ENCODE peak calls at places on chromosomes 6 and 20, in nine cellular contexts. One of them, this sample, is unnamed.

GRCh38 chr20:16066571-16066970 is 506.7 kb downstream of the KIF16B start:
- DNase-seq in choroid plexus epithelial cell: no peak
- DNase-seq in NCI-H2081: no peak
- DNase-seq in non-pigmented ciliary epithelial cell: no peak
- DNase-seq in DMS 273 treated with DMSO at 0.1 percent for 48 hours: no peak
- DNase-seq in endothelial cell: no peak
- DNase-seq in stimulated activated CD4-positive, alpha-beta T cell treated with anti-CD3 and anti-CD28 coated beads, Interleukin-1b, Interleukin-23, amount 100 ng/mL, for 1 hour: no peak
- DNase-seq in SW480: no peak
- DNase-seq in stimulated activated naive B cell treated with anti-CD40 and anti-IgM and Interleukin-4, amounts not matched to agents 10 μg/mL and 1 μg/mL and 100 μg/mL, for 72 hours: no peak
- DNase-seq in this sample: no peak

GRCh38 chr6:15369838-15370237 is 124.0 kb downstream of the JARID2 start:
- DNase-seq in choroid plexus epithelial cell: no peak
- DNase-seq in DMS 273 treated with DMSO at 0.1 percent for 48 hours: no peak
- DNase-seq in endothelial cell: no peak
- DNase-seq in SW480: no peak
- DNase-seq in stimulated activated naive B cell treated with anti-CD40 and anti-IgM and Interleukin-4, amounts not matched to agents 10 μg/mL and 1 μg/mL and 100 μg/mL, for 72 hours: no peak
- DNase-seq in stimulated activated CD4-positive, alpha-beta T cell treated with anti-CD3 and anti-CD28 coated beads, Interleukin-1b, Interleukin-23, amount 100 ng/mL, for 1 hour: no peak
- DNase-seq in NCI-H2081: no peak
- DNase-seq in non-pigmented ciliary epithelial cell: no peak
- DNase-seq in this sample: no peak

GRCh38 chr20:47150403-47151152 is 205.9 kb downstream of the ZMYND8 start:
- DNase-seq in stimulated activated CD4-positive, alpha-beta T cell treated with anti-CD3 and anti-CD28 coated beads, Interleukin-1b, Interleukin-23, amount 100 ng/mL, for 1 hour: no peak
- DNase-seq in stimulated activated naive B cell treated with anti-CD40 and anti-IgM and Interleukin-4, amounts not matched to agents 10 μg/mL and 1 μg/mL and 100 μg/mL, for 72 hours: no peak
- DNase-seq in DMS 273 treated with DMSO at 0.1 percent for 48 hours: peak; percentile 16
- DNase-seq in endothelial cell: peak; percentile 80
- DNase-seq in SW480: peak; percentile 84
- DNase-seq in choroid plexus epithelial cell: peak; percentile 87
- DNase-seq in non-pigmented ciliary epithelial cell: no peak
- DNase-seq in NCI-H2081: peak; percentile 10
- DNase-seq in this sample: peak; percentile 30

GRCh38 chr6:10487668-10488327 is 33.4 kb upstream of the GCNT2 start:
- DNase-seq in non-pigmented ciliary epithelial cell: no peak
- DNase-seq in NCI-H2081: no peak
- DNase-seq in stimulated activated naive B cell treated with anti-CD40 and anti-IgM and Interleukin-4, amounts not matched to agents 10 μg/mL and 1 μg/mL and 100 μg/mL, for 72 hours: no peak
- DNase-seq in stimulated activated CD4-positive, alpha-beta T cell treated with anti-CD3 and anti-CD28 coated beads, Interleukin-1b, Interleukin-23, amount 100 ng/mL, for 1 hour: no peak
- DNase-seq in SW480: no peak
- DNase-seq in endothelial cell: peak; percentile 28
- DNase-seq in DMS 273 treated with DMSO at 0.1 percent for 48 hours: no peak
- DNase-seq in choroid plexus epithelial cell: no peak
- DNase-seq in this sample: no peak

GRCh38 chr20:11849270-11849920 is 68.3 kb upstream of the BTBD3 start:
- DNase-seq in endothelial cell: no peak
- DNase-seq in SW480: no peak
- DNase-seq in non-pigmented ciliary epithelial cell: no peak
- DNase-seq in stimulated activated CD4-positive, alpha-beta T cell treated with anti-CD3 and anti-CD28 coated beads, Interleukin-1b, Interleukin-23, amount 100 ng/mL, for 1 hour: no peak
- DNase-seq in NCI-H2081: peak; percentile 21
- DNase-seq in choroid plexus epithelial cell: peak; percentile 75
- DNase-seq in DMS 273 treated with DMSO at 0.1 percent for 48 hours: peak; percentile 16
- DNase-seq in stimulated activated naive B cell treated with anti-CD40 and anti-IgM and Interleukin-4, amounts not matched to agents 10 μg/mL and 1 μg/mL and 100 μg/mL, for 72 hours: no peak
- DNase-seq in this sample: no peak

GRCh38 chr6:75842732-75843131 is 93.7 kb downstream of the MYO6 start:
- DNase-seq in endothelial cell: peak; percentile 8
- DNase-seq in DMS 273 treated with DMSO at 0.1 percent for 48 hours: no peak
- DNase-seq in stimulated activated naive B cell treated with anti-CD40 and anti-IgM and Interleukin-4, amounts not matched to agents 10 μg/mL and 1 μg/mL and 100 μg/mL, for 72 hours: no peak
- DNase-seq in choroid plexus epithelial cell: no peak
- DNase-seq in non-pigmented ciliary epithelial cell: no peak
- DNase-seq in SW480: no peak
- DNase-seq in stimulated activated CD4-positive, alpha-beta T cell treated with anti-CD3 and anti-CD28 coated beads, Interleukin-1b, Interleukin-23, amount 100 ng/mL, for 1 hour: no peak
- DNase-seq in NCI-H2081: no peak
- DNase-seq in this sample: no peak

GRCh38 chr6:71967436-71967835 is 81.1 kb downstream of the RIMS1 start:
- DNase-seq in stimulated activated naive B cell treated with anti-CD40 and anti-IgM and Interleukin-4, amounts not matched to agents 10 μg/mL and 1 μg/mL and 100 μg/mL, for 72 hours: no peak
- DNase-seq in NCI-H2081: no peak
- DNase-seq in non-pigmented ciliary epithelial cell: peak; percentile 34
- DNase-seq in choroid plexus epithelial cell: peak; percentile 3
- DNase-seq in endothelial cell: no peak
- DNase-seq in SW480: peak; percentile 11
- DNase-seq in DMS 273 treated with DMSO at 0.1 percent for 48 hours: no peak
- DNase-seq in stimulated activated CD4-positive, alpha-beta T cell treated with anti-CD3 and anti-CD28 coated beads, Interleukin-1b, Interleukin-23, amount 100 ng/mL, for 1 hour: no peak
- DNase-seq in this sample: no peak

GRCh38 chr6:148524976-148525375 is 182.3 kb downstream of the SASH1 start:
- DNase-seq in endothelial cell: no peak
- DNase-seq in non-pigmented ciliary epithelial cell: no peak
- DNase-seq in DMS 273 treated with DMSO at 0.1 percent for 48 hours: no peak
- DNase-seq in stimulated activated naive B cell treated with anti-CD40 and anti-IgM and Interleukin-4, amounts not matched to agents 10 μg/mL and 1 μg/mL and 100 μg/mL, for 72 hours: no peak
- DNase-seq in NCI-H2081: no peak
- DNase-seq in SW480: no peak
- DNase-seq in choroid plexus epithelial cell: peak; percentile 81
- DNase-seq in stimulated activated CD4-positive, alpha-beta T cell treated with anti-CD3 and anti-CD28 coated beads, Interleukin-1b, Interleukin-23, amount 100 ng/mL, for 1 hour: no peak
- DNase-seq in this sample: no peak

GRCh38 chr20:14928083-14928482 is 590.7 kb upstream of the FLRT3 start:
- DNase-seq in endothelial cell: no peak
- DNase-seq in DMS 273 treated with DMSO at 0.1 percent for 48 hours: no peak
- DNase-seq in non-pigmented ciliary epithelial cell: no peak
- DNase-seq in SW480: no peak
- DNase-seq in stimulated activated CD4-positive, alpha-beta T cell treated with anti-CD3 and anti-CD28 coated beads, Interleukin-1b, Interleukin-23, amount 100 ng/mL, for 1 hour: no peak
- DNase-seq in stimulated activated naive B cell treated with anti-CD40 and anti-IgM and Interleukin-4, amounts not matched to agents 10 μg/mL and 1 μg/mL and 100 μg/mL, for 72 hours: no peak
- DNase-seq in choroid plexus epithelial cell: peak; percentile 37
- DNase-seq in NCI-H2081: no peak
- DNase-seq in this sample: no peak

GRCh38 chr20:36851490-36851889 is 24.4 kb upstream of the TLDC2 start:
- DNase-seq in SW480: no peak
- DNase-seq in choroid plexus epithelial cell: no peak
- DNase-seq in stimulated activated naive B cell treated with anti-CD40 and anti-IgM and Interleukin-4, amounts not matched to agents 10 μg/mL and 1 μg/mL and 100 μg/mL, for 72 hours: no peak
- DNase-seq in NCI-H2081: no peak
- DNase-seq in stimulated activated CD4-positive, alpha-beta T cell treated with anti-CD3 and anti-CD28 coated beads, Interleukin-1b, Interleukin-23, amount 100 ng/mL, for 1 hour: no peak
- DNase-seq in endothelial cell: no peak
- DNase-seq in DMS 273 treated with DMSO at 0.1 percent for 48 hours: no peak
- DNase-seq in non-pigmented ciliary epithelial cell: no peak
- DNase-seq in this sample: no peak

GRCh38 chr6:34986845-34987246 is 97.8 kb downstream of the ANKS1A start:
- DNase-seq in SW480: peak; percentile 35
- DNase-seq in stimulated activated naive B cell treated with anti-CD40 and anti-IgM and Interleukin-4, amounts not matched to agents 10 μg/mL and 1 μg/mL and 100 μg/mL, for 72 hours: peak; percentile 7
- DNase-seq in endothelial cell: peak; percentile 72
- DNase-seq in DMS 273 treated with DMSO at 0.1 percent for 48 hours: peak; percentile 64
- DNase-seq in non-pigmented ciliary epithelial cell: peak; percentile 51
- DNase-seq in stimulated activated CD4-positive, alpha-beta T cell treated with anti-CD3 and anti-CD28 coated beads, Interleukin-1b, Interleukin-23, amount 100 ng/mL, for 1 hour: peak; percentile 26
- DNase-seq in choroid plexus epithelial cell: peak; percentile 95
- DNase-seq in NCI-H2081: peak; percentile 81
- DNase-seq in this sample: peak; percentile 50

GRCh38 chr6:104930939-104931338 is 26.0 kb upstream of the LIN28B start:
- DNase-seq in SW480: no peak
- DNase-seq in endothelial cell: no peak
- DNase-seq in DMS 273 treated with DMSO at 0.1 percent for 48 hours: no peak
- DNase-seq in NCI-H2081: no peak
- DNase-seq in stimulated activated naive B cell treated with anti-CD40 and anti-IgM and Interleukin-4, amounts not matched to agents 10 μg/mL and 1 μg/mL and 100 μg/mL, for 72 hours: no peak
- DNase-seq in non-pigmented ciliary epithelial cell: no peak
- DNase-seq in stimulated activated CD4-positive, alpha-beta T cell treated with anti-CD3 and anti-CD28 coated beads, Interleukin-1b, Interleukin-23, amount 100 ng/mL, for 1 hour: no peak
- DNase-seq in choroid plexus epithelial cell: no peak
- DNase-seq in this sample: no peak

GRCh38 chr6:18031680-18032256 is 44.3 kb upstream of the KIF13A start:
- DNase-seq in NCI-H2081: no peak
- DNase-seq in stimulated activated naive B cell treated with anti-CD40 and anti-IgM and Interleukin-4, amounts not matched to agents 10 μg/mL and 1 μg/mL and 100 μg/mL, for 72 hours: no peak
- DNase-seq in DMS 273 treated with DMSO at 0.1 percent for 48 hours: no peak
- DNase-seq in endothelial cell: no peak
- DNase-seq in stimulated activated CD4-positive, alpha-beta T cell treated with anti-CD3 and anti-CD28 coated beads, Interleukin-1b, Interleukin-23, amount 100 ng/mL, for 1 hour: no peak
- DNase-seq in choroid plexus epithelial cell: no peak
- DNase-seq in non-pigmented ciliary epithelial cell: no peak
- DNase-seq in SW480: no peak
- DNase-seq in this sample: no peak

GRCh38 chr6:164042212-164042611 is 627.7 kb downstream of the QKI start:
- DNase-seq in DMS 273 treated with DMSO at 0.1 percent for 48 hours: no peak
- DNase-seq in SW480: no peak
- DNase-seq in choroid plexus epithelial cell: no peak
- DNase-seq in non-pigmented ciliary epithelial cell: no peak
- DNase-seq in stimulated activated naive B cell treated with anti-CD40 and anti-IgM and Interleukin-4, amounts not matched to agents 10 μg/mL and 1 μg/mL and 100 μg/mL, for 72 hours: no peak
- DNase-seq in stimulated activated CD4-positive, alpha-beta T cell treated with anti-CD3 and anti-CD28 coated beads, Interleukin-1b, Interleukin-23, amount 100 ng/mL, for 1 hour: no peak
- DNase-seq in NCI-H2081: no peak
- DNase-seq in endothelial cell: no peak
- DNase-seq in this sample: no peak

GRCh38 chr20:52031206-52031573 is 160.4 kb downstream of the ZFP64 start:
- DNase-seq in DMS 273 treated with DMSO at 0.1 percent for 48 hours: no peak
- DNase-seq in NCI-H2081: no peak
- DNase-seq in SW480: no peak
- DNase-seq in stimulated activated CD4-positive, alpha-beta T cell treated with anti-CD3 and anti-CD28 coated beads, Interleukin-1b, Interleukin-23, amount 100 ng/mL, for 1 hour: no peak
- DNase-seq in stimulated activated naive B cell treated with anti-CD40 and anti-IgM and Interleukin-4, amounts not matched to agents 10 μg/mL and 1 μg/mL and 100 μg/mL, for 72 hours: no peak
- DNase-seq in choroid plexus epithelial cell: no peak
- DNase-seq in endothelial cell: no peak
- DNase-seq in non-pigmented ciliary epithelial cell: no peak
- DNase-seq in this sample: no peak

GRCh38 chr6:148751233-148751632 is 4.4 kb downstream of the UST start:
- DNase-seq in endothelial cell: no peak
- DNase-seq in DMS 273 treated with DMSO at 0.1 percent for 48 hours: no peak
- DNase-seq in NCI-H2081: no peak
- DNase-seq in stimulated activated naive B cell treated with anti-CD40 and anti-IgM and Interleukin-4, amounts not matched to agents 10 μg/mL and 1 μg/mL and 100 μg/mL, for 72 hours: no peak
- DNase-seq in SW480: no peak
- DNase-seq in choroid plexus epithelial cell: no peak
- DNase-seq in non-pigmented ciliary epithelial cell: no peak
- DNase-seq in stimulated activated CD4-positive, alpha-beta T cell treated with anti-CD3 and anti-CD28 coated beads, Interleukin-1b, Interleukin-23, amount 100 ng/mL, for 1 hour: no peak
- DNase-seq in this sample: no peak

GRCh38 chr20:3739054-3739925 is 6.8 kb downstream of the HSPA12B start:
- DNase-seq in stimulated activated CD4-positive, alpha-beta T cell treated with anti-CD3 and anti-CD28 coated beads, Interleukin-1b, Interleukin-23, amount 100 ng/mL, for 1 hour: no peak
- DNase-seq in NCI-H2081: no peak
- DNase-seq in choroid plexus epithelial cell: no peak
- DNase-seq in endothelial cell: peak; percentile 54
- DNase-seq in non-pigmented ciliary epithelial cell: no peak
- DNase-seq in DMS 273 treated with DMSO at 0.1 percent for 48 hours: no peak
- DNase-seq in stimulated activated naive B cell treated with anti-CD40 and anti-IgM and Interleukin-4, amounts not matched to agents 10 μg/mL and 1 μg/mL and 100 μg/mL, for 72 hours: no peak
- DNase-seq in SW480: no peak
- DNase-seq in this sample: no peak

GRCh38 chr6:158605266-158605878 is 39.2 kb downstream of the DYNLT1 start:
- DNase-seq in SW480: peak; percentile 33
- DNase-seq in endothelial cell: peak; percentile 79
- DNase-seq in non-pigmented ciliary epithelial cell: peak; percentile 27
- DNase-seq in stimulated activated CD4-positive, alpha-beta T cell treated with anti-CD3 and anti-CD28 coated beads, Interleukin-1b, Interleukin-23, amount 100 ng/mL, for 1 hour: peak; percentile 17
- DNase-seq in choroid plexus epithelial cell: peak; percentile 89
- DNase-seq in DMS 273 treated with DMSO at 0.1 percent for 48 hours: peak; percentile 42
- DNase-seq in NCI-H2081: peak; percentile 66
- DNase-seq in stimulated activated naive B cell treated with anti-CD40 and anti-IgM and Interleukin-4, amounts not matched to agents 10 μg/mL and 1 μg/mL and 100 μg/mL, for 72 hours: peak; percentile 37
- DNase-seq in this sample: peak; percentile 39

GRCh38 chr6:53363341-53364079 is 14.8 kb upstream of the ELOVL5 start:
- DNase-seq in non-pigmented ciliary epithelial cell: no peak
- DNase-seq in stimulated activated CD4-positive, alpha-beta T cell treated with anti-CD3 and anti-CD28 coated beads, Interleukin-1b, Interleukin-23, amount 100 ng/mL, for 1 hour: no peak
- DNase-seq in stimulated activated naive B cell treated with anti-CD40 and anti-IgM and Interleukin-4, amounts not matched to agents 10 μg/mL and 1 μg/mL and 100 μg/mL, for 72 hours: no peak
- DNase-seq in NCI-H2081: no peak
- DNase-seq in DMS 273 treated with DMSO at 0.1 percent for 48 hours: no peak
- DNase-seq in SW480: no peak
- DNase-seq in choroid plexus epithelial cell: no peak
- DNase-seq in endothelial cell: no peak
- DNase-seq in this sample: no peak

GRCh38 chr6:136284909-136285308 is 4.7 kb downstream of the BCLAF1 start:
- DNase-seq in choroid plexus epithelial cell: peak; percentile 56
- DNase-seq in SW480: peak; percentile 11
- DNase-seq in endothelial cell: no peak
- DNase-seq in stimulated activated naive B cell treated with anti-CD40 and anti-IgM and Interleukin-4, amounts not matched to agents 10 μg/mL and 1 μg/mL and 100 μg/mL, for 72 hours: no peak
- DNase-seq in stimulated activated CD4-positive, alpha-beta T cell treated with anti-CD3 and anti-CD28 coated beads, Interleukin-1b, Interleukin-23, amount 100 ng/mL, for 1 hour: no peak
- DNase-seq in DMS 273 treated with DMSO at 0.1 percent for 48 hours: no peak
- DNase-seq in NCI-H2081: no peak
- DNase-seq in non-pigmented ciliary epithelial cell: no peak
- DNase-seq in this sample: no peak

GRCh38 chr20:57027752-57028151 is 238.7 kb downstream of the BMP7 start:
- DNase-seq in non-pigmented ciliary epithelial cell: no peak
- DNase-seq in stimulated activated naive B cell treated with anti-CD40 and anti-IgM and Interleukin-4, amounts not matched to agents 10 μg/mL and 1 μg/mL and 100 μg/mL, for 72 hours: no peak
- DNase-seq in stimulated activated CD4-positive, alpha-beta T cell treated with anti-CD3 and anti-CD28 coated beads, Interleukin-1b, Interleukin-23, amount 100 ng/mL, for 1 hour: no peak
- DNase-seq in endothelial cell: no peak
- DNase-seq in SW480: no peak
- DNase-seq in NCI-H2081: no peak
- DNase-seq in choroid plexus epithelial cell: no peak
- DNase-seq in DMS 273 treated with DMSO at 0.1 percent for 48 hours: no peak
- DNase-seq in this sample: no peak

GRCh38 chr6:32984639-32985389 is 16.4 kb downstream of the BRD2 start:
- DNase-seq in endothelial cell: peak; percentile 89
- DNase-seq in stimulated activated CD4-positive, alpha-beta T cell treated with anti-CD3 and anti-CD28 coated beads, Interleukin-1b, Interleukin-23, amount 100 ng/mL, for 1 hour: peak; percentile 90
- DNase-seq in NCI-H2081: peak; percentile 93
- DNase-seq in DMS 273 treated with DMSO at 0.1 percent for 48 hours: peak; percentile 77
- DNase-seq in SW480: peak; percentile 87
- DNase-seq in non-pigmented ciliary epithelial cell: no peak
- DNase-seq in stimulated activated naive B cell treated with anti-CD40 and anti-IgM and Interleukin-4, amounts not matched to agents 10 μg/mL and 1 μg/mL and 100 μg/mL, for 72 hours: peak; percentile 71
- DNase-seq in choroid plexus epithelial cell: peak; percentile 88
- DNase-seq in this sample: no peak

GRCh38 chr20:36155991-36156390 is 1.5 kb downstream of the EPB41L1 start:
- DNase-seq in stimulated activated CD4-positive, alpha-beta T cell treated with anti-CD3 and anti-CD28 coated beads, Interleukin-1b, Interleukin-23, amount 100 ng/mL, for 1 hour: no peak
- DNase-seq in DMS 273 treated with DMSO at 0.1 percent for 48 hours: no peak
- DNase-seq in SW480: no peak
- DNase-seq in non-pigmented ciliary epithelial cell: no peak
- DNase-seq in stimulated activated naive B cell treated with anti-CD40 and anti-IgM and Interleukin-4, amounts not matched to agents 10 μg/mL and 1 μg/mL and 100 μg/mL, for 72 hours: no peak
- DNase-seq in choroid plexus epithelial cell: no peak
- DNase-seq in NCI-H2081: no peak
- DNase-seq in endothelial cell: no peak
- DNase-seq in this sample: no peak

GRCh38 chr20:57680934-57681914 is 28.6 kb downstream of the PMEPA1 start:
- DNase-seq in SW480: no peak
- DNase-seq in stimulated activated CD4-positive, alpha-beta T cell treated with anti-CD3 and anti-CD28 coated beads, Interleukin-1b, Interleukin-23, amount 100 ng/mL, for 1 hour: no peak
- DNase-seq in DMS 273 treated with DMSO at 0.1 percent for 48 hours: no peak
- DNase-seq in choroid plexus epithelial cell: no peak
- DNase-seq in NCI-H2081: no peak
- DNase-seq in stimulated activated naive B cell treated with anti-CD40 and anti-IgM and Interleukin-4, amounts not matched to agents 10 μg/mL and 1 μg/mL and 100 μg/mL, for 72 hours: peak; percentile 70
- DNase-seq in endothelial cell: no peak
- DNase-seq in non-pigmented ciliary epithelial cell: no peak
- DNase-seq in this sample: no peak

GRCh38 chr6:19538086-19538485 is 299.1 kb upstream of the ID4 start:
- DNase-seq in NCI-H2081: peak; percentile 93
- DNase-seq in stimulated activated naive B cell treated with anti-CD40 and anti-IgM and Interleukin-4, amounts not matched to agents 10 μg/mL and 1 μg/mL and 100 μg/mL, for 72 hours: no peak
- DNase-seq in DMS 273 treated with DMSO at 0.1 percent for 48 hours: peak; percentile 79
- DNase-seq in SW480: peak; percentile 68
- DNase-seq in endothelial cell: no peak
- DNase-seq in non-pigmented ciliary epithelial cell: no peak
- DNase-seq in stimulated activated CD4-positive, alpha-beta T cell treated with anti-CD3 and anti-CD28 coated beads, Interleukin-1b, Interleukin-23, amount 100 ng/mL, for 1 hour: no peak
- DNase-seq in choroid plexus epithelial cell: no peak
- DNase-seq in this sample: no peak

GRCh38 chr6:30990422-30991086 is 7.0 kb downstream of the MUC21 start:
- DNase-seq in stimulated activated naive B cell treated with anti-CD40 and anti-IgM and Interleukin-4, amounts not matched to agents 10 μg/mL and 1 μg/mL and 100 μg/mL, for 72 hours: no peak
- DNase-seq in non-pigmented ciliary epithelial cell: no peak
- DNase-seq in choroid plexus epithelial cell: no peak
- DNase-seq in endothelial cell: no peak
- DNase-seq in stimulated activated CD4-positive, alpha-beta T cell treated with anti-CD3 and anti-CD28 coated beads, Interleukin-1b, Interleukin-23, amount 100 ng/mL, for 1 hour: no peak
- DNase-seq in DMS 273 treated with DMSO at 0.1 percent for 48 hours: no peak
- DNase-seq in SW480: no peak
- DNase-seq in NCI-H2081: no peak
- DNase-seq in this sample: no peak

GRCh38 chr6:143964667-143965066 is 43.4 kb downstream of the PLAGL1 start:
- DNase-seq in stimulated activated naive B cell treated with anti-CD40 and anti-IgM and Interleukin-4, amounts not matched to agents 10 μg/mL and 1 μg/mL and 100 μg/mL, for 72 hours: no peak
- DNase-seq in DMS 273 treated with DMSO at 0.1 percent for 48 hours: no peak
- DNase-seq in endothelial cell: peak; percentile 56
- DNase-seq in choroid plexus epithelial cell: peak; percentile 28
- DNase-seq in NCI-H2081: no peak
- DNase-seq in non-pigmented ciliary epithelial cell: no peak
- DNase-seq in stimulated activated CD4-positive, alpha-beta T cell treated with anti-CD3 and anti-CD28 coated beads, Interleukin-1b, Interleukin-23, amount 100 ng/mL, for 1 hour: no peak
- DNase-seq in SW480: no peak
- DNase-seq in this sample: no peak

GRCh38 chr20:22579119-22579427 is 5.3 kb downstream of the FOXA2 start:
- DNase-seq in DMS 273 treated with DMSO at 0.1 percent for 48 hours: no peak
- DNase-seq in non-pigmented ciliary epithelial cell: no peak
- DNase-seq in stimulated activated CD4-positive, alpha-beta T cell treated with anti-CD3 and anti-CD28 coated beads, Interleukin-1b, Interleukin-23, amount 100 ng/mL, for 1 hour: no peak
- DNase-seq in stimulated activated naive B cell treated with anti-CD40 and anti-IgM and Interleukin-4, amounts not matched to agents 10 μg/mL and 1 μg/mL and 100 μg/mL, for 72 hours: no peak
- DNase-seq in endothelial cell: no peak
- DNase-seq in NCI-H2081: peak; percentile 93
- DNase-seq in choroid plexus epithelial cell: no peak
- DNase-seq in SW480: no peak
- DNase-seq in this sample: no peak

GRCh38 chr6:142822882-142823578 is 121.9 kb downstream of the HIVEP2 start:
- DNase-seq in stimulated activated naive B cell treated with anti-CD40 and anti-IgM and Interleukin-4, amounts not matched to agents 10 μg/mL and 1 μg/mL and 100 μg/mL, for 72 hours: no peak
- DNase-seq in choroid plexus epithelial cell: no peak
- DNase-seq in non-pigmented ciliary epithelial cell: no peak
- DNase-seq in DMS 273 treated with DMSO at 0.1 percent for 48 hours: peak; percentile 90
- DNase-seq in endothelial cell: peak; percentile 39
- DNase-seq in NCI-H2081: peak; percentile 0
- DNase-seq in stimulated activated CD4-positive, alpha-beta T cell treated with anti-CD3 and anti-CD28 coated beads, Interleukin-1b, Interleukin-23, amount 100 ng/mL, for 1 hour: no peak
- DNase-seq in SW480: no peak
- DNase-seq in this sample: no peak

GRCh38 chr6:158669145-158670035 is 19.5 kb downstream of the SYTL3 start:
- DNase-seq in NCI-H2081: no peak
- DNase-seq in stimulated activated CD4-positive, alpha-beta T cell treated with anti-CD3 and anti-CD28 coated beads, Interleukin-1b, Interleukin-23, amount 100 ng/mL, for 1 hour: no peak
- DNase-seq in non-pigmented ciliary epithelial cell: no peak
- DNase-seq in stimulated activated naive B cell treated with anti-CD40 and anti-IgM and Interleukin-4, amounts not matched to agents 10 μg/mL and 1 μg/mL and 100 μg/mL, for 72 hours: no peak
- DNase-seq in choroid plexus epithelial cell: peak; percentile 41
- DNase-seq in DMS 273 treated with DMSO at 0.1 percent for 48 hours: no peak
- DNase-seq in endothelial cell: no peak
- DNase-seq in SW480: no peak
- DNase-seq in this sample: no peak

GRCh38 chr20:45845452-45845851 is 11.7 kb downstream of the ACOT8 start:
- DNase-seq in stimulated activated CD4-positive, alpha-beta T cell treated with anti-CD3 and anti-CD28 coated beads, Interleukin-1b, Interleukin-23, amount 100 ng/mL, for 1 hour: no peak
- DNase-seq in non-pigmented ciliary epithelial cell: no peak
- DNase-seq in DMS 273 treated with DMSO at 0.1 percent for 48 hours: no peak
- DNase-seq in choroid plexus epithelial cell: no peak
- DNase-seq in NCI-H2081: no peak
- DNase-seq in SW480: no peak
- DNase-seq in stimulated activated naive B cell treated with anti-CD40 and anti-IgM and Interleukin-4, amounts not matched to agents 10 μg/mL and 1 μg/mL and 100 μg/mL, for 72 hours: no peak
- DNase-seq in endothelial cell: no peak
- DNase-seq in this sample: no peak